ENCODE peak calls at places on chromosome 22, in seven cellular contexts. J is IMR-90, B is neuronal stem cell, V is H9, X is trophoblast cell, I is mesenchymal stem cell, U is H1. P is an unnamed sample.

GRCh38 chr22:37229805-37230672 is 14.0 kb downstream of the RAC2 start:
- DNase-seq in B (no peak), X (peak), V (no peak), J (peak), I (peak), U (no peak), P (no peak)

GRCh38 chr22:49179175-49179574 is 648.5 kb downstream of the BRD1 start:
- DNase-seq in I (no peak), B (no peak), U (no peak), V (no peak), X (no peak), J (no peak), P (no peak)

GRCh38 chr22:33906475-33906874 is 13.8 kb downstream of the LARGE1 start:
- DNase-seq in I (no peak), B (no peak), J (no peak), V (no peak), U (no peak), X (no peak), P (no peak)

GRCh38 chr22:49366437-49366836 is 461.2 kb downstream of the BRD1 start:
- DNase-seq in I (no peak), B (no peak), J (no peak), X (no peak), U (no peak), V (no peak), P (no peak)

GRCh38 chr22:46794067-46794466 is 31.6 kb downstream of the TBC1D22A start:
- DNase-seq in U (no peak), B (no peak), I (no peak), J (no peak), X (no peak), V (no peak), P (no peak)

GRCh38 chr22:38718414-38718813 is 12.7 kb downstream of the GTPBP1 start:
- DNase-seq in V (no peak), J (peak), U (no peak), B (no peak), X (peak), I (peak), P (peak)

GRCh38 chr22:31646186-31647019 is 15.6 kb downstream of the PISD start:
- DNase-seq in B (no peak), X (peak), U (no peak), J (peak), V (no peak), I (peak), P (peak)

GRCh38 chr22:40709752-40710413 is 30.6 kb downstream of the MCHR1 start:
- DNase-seq in V (no peak), J (peak), B (no peak), I (peak), U (no peak), X (peak), P (peak)

GRCh38 chr22:49007013-49007653 is 820.5 kb downstream of the BRD1 start:
- DNase-seq in J (no peak), I (no peak), B (no peak), V (peak), U (peak), X (no peak), P (no peak)

GRCh38 chr22:37484115-37485005 is 1.8 kb downstream of the MFNG start:
- DNase-seq in V (no peak), U (no peak), X (no peak), I (no peak), B (no peak), J (no peak), P (no peak)

GRCh38 chr22:20664594-20664959 is 109.3 kb upstream of the SERPIND1 start:
- DNase-seq in B (no peak), I (no peak), X (no peak), U (no peak), J (no peak), V (no peak), P (no peak)

GRCh38 chr22:42320463-42321416 is 50.3 kb upstream of the TCF20 start:
- DNase-seq in V (no peak), I (no peak), J (no peak), X (no peak), B (no peak), U (no peak), P (no peak)

GRCh38 chr22:32693102-32693501 is 108.4 kb upstream of the TIMP3 start:
- DNase-seq in J (no peak), U (no peak), I (no peak), V (no peak), B (no peak), X (peak), P (peak)

GRCh38 chr22:17575681-17576080 is 12.4 kb downstream of the SLC25A18 start:
- DNase-seq in X (no peak), B (no peak), J (no peak), U (no peak), V (no peak), I (no peak), P (no peak)
- H4K8ac ChIP-seq in X (no peak), B (no peak), J (no peak), U (no peak), V (no peak), I (no peak), P (no peak)

GRCh38 chr22:35991168-35991567 is 37.5 kb downstream of the RBFOX2 start:
- DNase-seq in I (peak), B (no peak), U (no peak), V (no peak), X (no peak), J (peak), P (no peak)
- H2BK5ac ChIP-seq in I (no peak), B (no peak), U (no peak), V (no peak), X (no peak), J (peak), P (no peak)

DNA sequence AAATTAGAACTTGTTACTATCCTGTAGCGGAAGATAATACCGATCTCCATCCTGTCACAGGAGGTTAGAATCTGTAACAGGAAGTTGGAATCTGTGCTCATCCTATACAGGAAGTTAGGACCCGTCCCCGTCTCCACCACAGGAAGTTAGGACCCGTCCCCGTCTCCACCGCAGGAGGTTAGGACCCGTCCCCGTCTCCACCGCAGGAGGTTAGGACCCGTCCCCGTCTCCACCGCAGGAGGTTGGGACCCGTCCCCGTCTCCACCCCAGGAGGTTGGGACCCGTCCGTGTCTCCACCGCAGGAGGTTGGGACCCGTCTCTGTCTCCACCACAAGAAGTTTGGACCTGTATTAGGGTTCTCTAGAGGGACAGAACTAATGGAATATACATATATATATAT is 52.2 kb downstream of the FBLN1 start:
- DNase-seq in V (no peak), U (no peak), I (no peak), B (no peak), J (no peak), X (no peak), P (no peak)
- H4K8ac ChIP-seq in V (no peak), U (no peak), I (no peak), B (no peak), J (no peak), X (no peak), P (no peak)

GRCh38 chr22:44175676-44176075 is 5.0 kb upstream of the PARVG start:
- DNase-seq in V (no peak), I (no peak), X (no peak), J (no peak), U (no peak), B (no peak), P (no peak)
- H2BK5ac ChIP-seq in V (no peak), I (no peak), X (no peak), J (no peak), U (no peak), B (no peak), P (no peak)

DNA sequence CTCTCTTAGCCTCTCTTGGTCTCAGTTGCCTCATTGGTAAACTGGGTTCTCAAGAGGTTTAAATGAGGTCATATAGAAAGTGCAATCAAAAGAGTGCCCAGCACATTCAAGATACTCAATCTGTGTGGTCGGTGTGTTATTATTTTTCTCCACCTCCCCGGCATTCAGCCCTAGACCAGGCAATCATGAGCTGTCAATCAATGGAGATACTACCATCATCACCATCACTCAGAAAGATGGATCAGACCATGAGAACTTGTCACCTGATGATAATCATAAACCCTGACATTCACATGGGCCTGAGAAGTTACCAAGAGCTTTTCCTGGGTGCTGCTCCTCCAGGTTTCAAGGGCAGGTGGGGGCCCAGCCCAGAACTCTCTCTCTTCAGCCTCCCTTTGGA is 166.1 kb downstream of the MN1 start:
- DNase-seq in U (no peak), X (no peak), V (no peak), B (no peak), J (no peak), I (no peak), P (no peak)
- H4K8ac ChIP-seq in U (no peak), X (no peak), V (no peak), B (no peak), J (no peak), I (no peak), P (no peak)

DNA sequence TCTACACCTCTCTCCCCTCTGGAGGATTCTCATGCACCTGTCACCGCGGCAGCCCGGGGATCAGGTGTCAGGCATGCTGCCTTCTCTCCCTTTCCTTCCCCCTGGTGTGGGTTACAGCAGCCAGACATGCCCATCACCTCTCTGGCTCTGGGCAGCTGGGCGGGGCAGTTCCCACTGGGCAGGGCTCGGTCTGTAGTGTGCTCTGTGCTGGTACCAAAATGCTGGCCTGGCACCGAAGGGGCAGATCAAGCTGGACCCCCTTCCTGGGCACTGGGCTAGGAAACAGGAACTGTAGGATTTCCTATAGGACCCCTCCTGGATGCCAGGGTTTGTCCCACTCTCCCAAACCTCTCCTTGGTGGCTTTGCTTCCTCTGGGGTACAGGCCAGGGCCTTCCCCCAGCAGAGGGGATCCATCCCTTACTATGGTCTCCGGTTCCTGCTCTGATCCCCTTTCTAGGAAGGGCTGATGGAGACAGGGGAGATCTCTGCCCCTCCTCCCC is 821 bp downstream of the GAL3ST1 start:
- DNase-seq in J (no peak), I (no peak), B (no peak), V (no peak), U (no peak), X (no peak), P (no peak)
- H2BK5ac ChIP-seq in J (no peak), I (peak), B (peak), V (no peak), U (no peak), X (no peak), P (no peak)

P was measured in mesendoderm.